ENCODE peak calls at places on chromosomes 7 and 10, in four cellular contexts. G, P, T and A are unnamed samples.

GRCh38 chr10:23786594-23786993 is 347.7 kb downstream of the OTUD1 start:
- DNase-seq in G (no peak), P (no peak), T (no peak), A (no peak)

GRCh38 chr10:102579206-102579790 is 65.0 kb upstream of the TRIM8 start:
- DNase-seq in G (no peak), P (no peak), T (no peak), A (no peak)

GRCh38 chr10:122441961-122442360 is 12.5 kb upstream of the ARMS2 start:
- DNase-seq in G (no peak), P (no peak), T (peak; percentile 16), A (no peak)

GRCh38 chr7:139426258-139427028 is 57.0 kb downstream of the KLRG2 start:
- DNase-seq in G (no peak), P (no peak), T (no peak), A (no peak)

GRCh38 chr10:101616415-101617101 is 28.4 kb downstream of the DPCD start:
- DNase-seq in G (no peak), P (no peak), T (no peak), A (no peak)

GRCh38 chr7:55533050-55533728 is 39.1 kb downstream of the VOPP1 start:
- DNase-seq in G (no peak), P (peak; percentile 98), T (no peak), A (no peak)

GRCh38 chr7:128904381-128905197 is 5.9 kb downstream of the KCP start:
- DNase-seq in G (peak; percentile 64), P (peak; percentile 35), T (peak; percentile 52), A (peak; percentile 73)

GRCh38 chr7:43954524-43955228 is 28.4 kb downstream of the UBE2D4 start:
- DNase-seq in G (peak; percentile 51), P (peak; percentile 7), T (peak; percentile 61), A (peak; percentile 71)

GRCh38 chr10:114179148-114179547 is at the start of gene TDRD1:
- DNase-seq in G (no peak), P (no peak), T (no peak), A (no peak)

GRCh38 chr10:71213127-71213616 is 802 bp downstream of the UNC5B start:
- DNase-seq in G (no peak), P (no peak), T (no peak), A (no peak)

GRCh38 chr7:101884671-101885596 is 67.5 kb downstream of the CUX1 start:
- DNase-seq in G (no peak), P (peak; percentile 53), T (no peak), A (no peak)

GRCh38 chr10:32985781-32986350 is 27.8 kb upstream of the ITGB1 start:
- DNase-seq in G (no peak), P (no peak), T (peak; percentile 76), A (no peak)

GRCh38 chr7:50534690-50535290 is 30.4 kb downstream of the DDC start:
- DNase-seq in G (peak; percentile 87), P (no peak), T (peak; percentile 37), A (no peak)

GRCh38 chr7:18896343-18896975 is 221.0 kb downstream of the TWIST1 start:
- DNase-seq in G (no peak), P (no peak), T (no peak), A (no peak)

GRCh38 chr10:3043512-3044368 is 23.6 kb upstream of the PFKP start:
- DNase-seq in G (peak; percentile 52), P (no peak), T (peak; percentile 69), A (peak; percentile 64)

GRCh38 chr10:103921750-103922195 is 3.8 kb upstream of the STN1 start:
- DNase-seq in G (peak; percentile 39), P (no peak), T (peak; percentile 66), A (no peak)

GRCh38 chr7:77479536-77480088 is 57.5 kb upstream of the PTPN12 start:
- DNase-seq in G (no peak), P (no peak), T (peak; percentile 94), A (no peak)

GRCh38 chr7:128459394-128459878 is 3.8 kb downstream of the HILPDA start:
- DNase-seq in G (peak; percentile 85), P (peak; percentile 57), T (peak; percentile 53), A (peak; percentile 60)

GRCh38 chr10:72171175-72171630 is 44.6 kb upstream of the ANAPC16 start:
- DNase-seq in G (peak; percentile 31), P (no peak), T (peak; percentile 17), A (no peak)

GRCh38 chr7:84971360-84971759 is 215.5 kb downstream of the SEMA3D start:
- DNase-seq in G (no peak), P (no peak), T (no peak), A (no peak)

GRCh38 chr10:34405611-34406462 is 409.3 kb downstream of the PARD3 start:
- DNase-seq in G (no peak), P (no peak), T (peak; percentile 82), A (no peak)

GRCh38 chr10:9682812-9683211 is 1334.9 kb upstream of the CELF2 start:
- DNase-seq in G (no peak), P (no peak), T (no peak), A (no peak)

GRCh38 chr7:1975179-1975578 is 257.6 kb downstream of the MAD1L1 start:
- DNase-seq in G (no peak), P (no peak), T (no peak), A (no peak)

GRCh38 chr7:151462306-151462779 is 22.4 kb upstream of the CRYGN start:
- DNase-seq in G (no peak), P (no peak), T (no peak), A (no peak)

GRCh38 chr7:17523813-17524741 is 225.6 kb downstream of the AHR start:
- DNase-seq in G (no peak), P (no peak), T (peak; percentile 44), A (no peak)

GRCh38 chr7:3915337-3915865 is 614.3 kb downstream of the SDK1 start:
- DNase-seq in G (no peak), P (no peak), T (no peak), A (no peak)

GRCh38 chr10:77346031-77346430 is 291.6 kb downstream of the KCNMA1 start:
- DNase-seq in G (no peak), P (no peak), T (no peak), A (no peak)

GRCh38 chr7:128069367-128070364 is 38.4 kb upstream of the LRRC4 start:
- DNase-seq in G (no peak), P (no peak), T (no peak), A (no peak)

GRCh38 chr10:34343764-34344163 is 471.3 kb downstream of the PARD3 start:
- DNase-seq in G (no peak), P (no peak), T (no peak), A (no peak)

GRCh38 chr7:129779602-129780256 is 168.2 kb downstream of the NRF1 start:
- DNase-seq in G (peak; percentile 99), P (no peak), T (peak; percentile 61), A (no peak)

GRCh38 chr7:30351274-30351673 is 66.9 kb downstream of the ZNRF2 start:
- DNase-seq in G (no peak), P (no peak), T (no peak), A (no peak)

GRCh38 chr7:73638921-73639320 is 14.6 kb upstream of the MLXIPL start:
- DNase-seq in G (no peak), P (no peak), T (no peak), A (no peak)

GRCh38 chr7:117072620-117073118 is 119.4 kb downstream of the ST7 start:
- DNase-seq in G (no peak), P (no peak), T (no peak), A (no peak)

GRCh38 chr10:12949248-12949647 is 52.3 kb downstream of the CCDC3 start:
- DNase-seq in G (no peak), P (no peak), T (no peak), A (peak; percentile 19)

GRCh38 chr10:125159486-125159931 is 854 bp downstream of the CTBP2 start:
- DNase-seq in G (peak; percentile 33), P (no peak), T (no peak), A (no peak)

GRCh38 chr10:14447112-14447839 is 116.6 kb upstream of the FRMD4A start:
- DNase-seq in G (no peak), P (no peak), T (no peak), A (no peak)

GRCh38 chr10:125238682-125239081 is 78.3 kb upstream of the CTBP2 start:
- DNase-seq in G (peak; percentile 18), P (no peak), T (no peak), A (no peak)

GRCh38 chr7:20834656-20835055 is 48.0 kb upstream of the SP8 start:
- DNase-seq in G (peak; percentile 13), P (no peak), T (no peak), A (peak; percentile 19)
- TF ChIP-seq TARDBP in G (no peak), P (no peak), T (no peak), A (no peak)

DNA sequence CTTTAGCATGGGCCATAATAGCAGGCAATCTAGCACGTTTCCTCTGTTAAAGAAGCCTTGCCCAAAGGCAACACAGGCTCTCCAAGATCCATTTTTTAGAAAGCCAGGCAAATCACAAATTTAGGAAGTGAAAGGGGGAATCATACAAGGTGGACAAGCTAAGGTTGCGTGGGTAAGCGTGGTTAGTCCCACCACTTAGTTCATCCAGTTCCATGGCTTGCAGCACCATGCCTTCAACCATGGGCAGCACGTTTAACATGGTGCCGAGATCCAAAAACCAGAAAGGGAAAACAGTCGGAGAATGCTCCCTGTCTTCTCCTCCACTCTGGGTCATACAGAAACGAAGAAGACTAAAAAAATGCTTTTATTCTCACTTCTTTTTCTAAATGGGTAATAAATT is 234.4 kb upstream of the IMMP2L start:
- DNase-seq in G (no peak), P (no peak), T (no peak), A (no peak)
- TF ChIP-seq SP1 in G (no peak), P (no peak), T (no peak), A (no peak)

GRCh38 chr10:28248092-28248491 is 54.8 kb downstream of the MPP7 start:
- DNase-seq in G (no peak), P (no peak), T (no peak), A (no peak)
- TF ChIP-seq TARDBP in G (no peak), P (no peak), T (no peak), A (no peak)

GRCh38 chr10:8402469-8403074 is 348.1 kb downstream of the GATA3 start:
- DNase-seq in G (no peak), P (no peak), T (no peak), A (no peak)
- TF ChIP-seq SP1 in G (no peak), P (no peak), T (no peak), A (no peak)